ENCODE peak calls at places on chromosome 16, in five cellular contexts. One of them, this sample, is unnamed.

GRCh38 chr16:57186630-57187507 is 740 bp downstream of the RSPRY1 start:
- DNase-seq in NCI-H1694 treated with DMSO at 0.1 percent for 48 hours: no peak
- DNase-seq in iris pigment epithelial cell: peak
- DNase-seq in GM23248: peak
- DNase-seq in T-helper 2 cell: no peak
- DNase-seq in this sample: peak

GRCh38 chr16:73177896-73178295 is 130.0 kb upstream of the ZFHX3 start:
- DNase-seq in NCI-H1694 treated with DMSO at 0.1 percent for 48 hours: no peak
- DNase-seq in iris pigment epithelial cell: no peak
- DNase-seq in GM23248: no peak
- DNase-seq in T-helper 2 cell: no peak
- DNase-seq in this sample: no peak

GRCh38 chr16:17321824-17322223 is 148.9 kb downstream of the XYLT1 start:
- DNase-seq in NCI-H1694 treated with DMSO at 0.1 percent for 48 hours: no peak
- DNase-seq in iris pigment epithelial cell: no peak
- DNase-seq in GM23248: peak
- DNase-seq in T-helper 2 cell: no peak
- DNase-seq in this sample: no peak

GRCh38 chr16:90009172-90009899 is 9.9 kb downstream of the DBNDD1 start:
- DNase-seq in NCI-H1694 treated with DMSO at 0.1 percent for 48 hours: no peak
- DNase-seq in iris pigment epithelial cell: no peak
- DNase-seq in GM23248: no peak
- DNase-seq in T-helper 2 cell: no peak
- DNase-seq in this sample: no peak

GRCh38 chr16:2785101-2785991 is 2.0 kb downstream of the PRSS33 start:
- DNase-seq in NCI-H1694 treated with DMSO at 0.1 percent for 48 hours: no peak
- DNase-seq in iris pigment epithelial cell: no peak
- DNase-seq in GM23248: no peak
- DNase-seq in T-helper 2 cell: no peak
- DNase-seq in this sample: no peak

GRCh38 chr16:85523602-85524364 is 89.3 kb upstream of the GSE1 start:
- DNase-seq in NCI-H1694 treated with DMSO at 0.1 percent for 48 hours: no peak
- DNase-seq in iris pigment epithelial cell: peak
- DNase-seq in GM23248: no peak
- DNase-seq in T-helper 2 cell: no peak
- DNase-seq in this sample: peak

GRCh38 chr16:47059991-47060390 is 83.8 kb downstream of the NETO2 start:
- DNase-seq in NCI-H1694 treated with DMSO at 0.1 percent for 48 hours: no peak
- DNase-seq in iris pigment epithelial cell: no peak
- DNase-seq in GM23248: no peak
- DNase-seq in T-helper 2 cell: no peak
- DNase-seq in this sample: no peak

GRCh38 chr16:31365131-31365865 is 10.3 kb downstream of the ITGAX start:
- DNase-seq in NCI-H1694 treated with DMSO at 0.1 percent for 48 hours: no peak
- DNase-seq in iris pigment epithelial cell: no peak
- DNase-seq in GM23248: no peak
- DNase-seq in T-helper 2 cell: no peak
- DNase-seq in this sample: no peak

GRCh38 chr16:86545481-86545880 is 9.6 kb downstream of the MTHFSD start:
- DNase-seq in NCI-H1694 treated with DMSO at 0.1 percent for 48 hours: no peak
- DNase-seq in iris pigment epithelial cell: no peak
- DNase-seq in GM23248: no peak
- DNase-seq in T-helper 2 cell: no peak
- DNase-seq in this sample: no peak

GRCh38 chr16:19524356-19524865 is 669 bp downstream of the CCP110 start:
- DNase-seq in NCI-H1694 treated with DMSO at 0.1 percent for 48 hours: no peak
- DNase-seq in iris pigment epithelial cell: peak
- DNase-seq in GM23248: peak
- DNase-seq in T-helper 2 cell: no peak
- DNase-seq in this sample: peak

GRCh38 chr16:87583453-87584131 is 18.7 kb upstream of the JPH3 start:
- DNase-seq in NCI-H1694 treated with DMSO at 0.1 percent for 48 hours: no peak
- DNase-seq in iris pigment epithelial cell: peak
- DNase-seq in GM23248: peak
- DNase-seq in T-helper 2 cell: no peak
- DNase-seq in this sample: no peak

GRCh38 chr16:88614818-88615580 is 23.4 kb upstream of the IL17C start:
- DNase-seq in NCI-H1694 treated with DMSO at 0.1 percent for 48 hours: peak
- DNase-seq in iris pigment epithelial cell: no peak
- DNase-seq in GM23248: no peak
- DNase-seq in T-helper 2 cell: no peak
- DNase-seq in this sample: peak

GRCh38 chr16:79607587-79607986 is 7.0 kb upstream of the MAF start:
- DNase-seq in NCI-H1694 treated with DMSO at 0.1 percent for 48 hours: no peak
- DNase-seq in iris pigment epithelial cell: peak
- DNase-seq in GM23248: peak
- DNase-seq in T-helper 2 cell: no peak
- DNase-seq in this sample: no peak

GRCh38 chr16:84737658-84738057 is 37.9 kb downstream of the USP10 start:
- DNase-seq in NCI-H1694 treated with DMSO at 0.1 percent for 48 hours: no peak
- DNase-seq in iris pigment epithelial cell: no peak
- DNase-seq in GM23248: no peak
- DNase-seq in T-helper 2 cell: no peak
- DNase-seq in this sample: peak

GRCh38 chr16:31248344-31248743 is 11.4 kb upstream of the ITGAM start:
- DNase-seq in NCI-H1694 treated with DMSO at 0.1 percent for 48 hours: no peak
- DNase-seq in iris pigment epithelial cell: no peak
- DNase-seq in GM23248: no peak
- DNase-seq in T-helper 2 cell: no peak
- DNase-seq in this sample: no peak

GRCh38 chr16:85391769-85392583 is 221.1 kb upstream of the GSE1 start:
- DNase-seq in NCI-H1694 treated with DMSO at 0.1 percent for 48 hours: no peak
- DNase-seq in iris pigment epithelial cell: no peak
- DNase-seq in GM23248: peak
- DNase-seq in T-helper 2 cell: no peak
- DNase-seq in this sample: peak

GRCh38 chr16:13923703-13924298 is 3.8 kb downstream of the ERCC4 start:
- DNase-seq in NCI-H1694 treated with DMSO at 0.1 percent for 48 hours: peak
- DNase-seq in iris pigment epithelial cell: peak
- DNase-seq in GM23248: peak
- DNase-seq in T-helper 2 cell: no peak
- DNase-seq in this sample: peak

GRCh38 chr16:49557070-49557446 is 183.5 kb downstream of the C16orf78 start:
- DNase-seq in NCI-H1694 treated with DMSO at 0.1 percent for 48 hours: peak
- DNase-seq in iris pigment epithelial cell: no peak
- DNase-seq in GM23248: no peak
- DNase-seq in T-helper 2 cell: no peak
- DNase-seq in this sample: peak

GRCh38 chr16:17404903-17405691 is 65.7 kb downstream of the XYLT1 start:
- DNase-seq in NCI-H1694 treated with DMSO at 0.1 percent for 48 hours: no peak
- DNase-seq in iris pigment epithelial cell: no peak
- DNase-seq in GM23248: peak
- DNase-seq in T-helper 2 cell: no peak
- DNase-seq in this sample: peak

GRCh38 chr16:66135376-66135775 is 231.1 kb upstream of the CDH5 start:
- DNase-seq in NCI-H1694 treated with DMSO at 0.1 percent for 48 hours: no peak
- DNase-seq in iris pigment epithelial cell: peak
- DNase-seq in GM23248: no peak
- DNase-seq in T-helper 2 cell: no peak
- DNase-seq in this sample: no peak

GRCh38 chr16:75127713-75128415 is 11.3 kb upstream of the LDHD start:
- DNase-seq in NCI-H1694 treated with DMSO at 0.1 percent for 48 hours: no peak
- DNase-seq in iris pigment epithelial cell: no peak
- DNase-seq in GM23248: no peak
- DNase-seq in T-helper 2 cell: no peak
- DNase-seq in this sample: no peak

GRCh38 chr16:53068423-53068833 is 13.6 kb downstream of the CHD9 start:
- DNase-seq in NCI-H1694 treated with DMSO at 0.1 percent for 48 hours: no peak
- DNase-seq in iris pigment epithelial cell: no peak
- DNase-seq in GM23248: no peak
- DNase-seq in T-helper 2 cell: no peak
- DNase-seq in this sample: no peak

GRCh38 chr16:3157229-3158013 is 22.6 kb downstream of the ZNF213 start:
- DNase-seq in NCI-H1694 treated with DMSO at 0.1 percent for 48 hours: peak
- DNase-seq in iris pigment epithelial cell: peak
- DNase-seq in GM23248: peak
- DNase-seq in T-helper 2 cell: no peak
- DNase-seq in this sample: peak

This sample was measured in NCI-H2171 treated with DMSO at 0.1 percent for 48 hours.